ENCODE peak calls at places on chromosomes 4 and X, in nine cellular contexts. N is effector memory CD4-positive, alpha-beta T cell; U is Caki2; D is NCI-H1105; J is head of caudate nucleus; M is myocyte; O is cardiac muscle cell; A is activated CD4-positive, CD25-positive, alpha-beta regulatory T cell; H is ascending aorta. C is an unnamed sample.

GRCh38 chr4:75985116-75985515 is 5.6 kb downstream of the SDAD1 start:
- DNase-seq in J (no peak), M (peak; percentile 59), H (no peak), O (peak; percentile 47), A (no peak), D (no peak), U (no peak), N (no peak), C (peak; percentile 68)

GRCh38 chrX:70402721-70403120 is 20.4 kb upstream of the GDPD2 start:
- DNase-seq in U (no peak), D (no peak), O (no peak), M (no peak), J (no peak), A (no peak), H (no peak), N (no peak), C (no peak)

GRCh38 chr4:147313114-147313513 is 167.8 kb upstream of the EDNRA start:
- DNase-seq in J (no peak), A (no peak), U (no peak), N (no peak), D (no peak), H (no peak), M (no peak), O (no peak), C (no peak)

GRCh38 chrX:11968470-11968869 is 169.8 kb upstream of the FRMPD4 start:
- DNase-seq in D (no peak), N (no peak), A (no peak), O (peak; percentile 20), H (no peak), J (no peak), U (peak; percentile 59), M (no peak), C (no peak)

GRCh38 chr4:100379583-100380105 is 138.2 kb downstream of the EMCN start:
- DNase-seq in A (no peak), D (no peak), J (no peak), H (no peak), M (no peak), O (no peak), U (no peak), N (no peak), C (no peak)

GRCh38 chr4:6327220-6327917 is 57.7 kb downstream of the WFS1 start:
- DNase-seq in H (no peak), M (peak; percentile 72), A (peak; percentile 75), U (peak; percentile 52), D (peak; percentile 36), N (peak; percentile 50), O (peak; percentile 79), J (peak; percentile 86), C (peak; percentile 93)

GRCh38 chrX:2828404-2829065 is at the start of gene GYG2:
- DNase-seq in U (peak; percentile 28), J (no peak), O (peak; percentile 59), A (no peak), H (no peak), D (no peak), M (no peak), N (no peak), C (no peak)

GRCh38 chr4:75344915-75345314 is 169.3 kb downstream of the RCHY1 start:
- DNase-seq in U (no peak), D (no peak), J (no peak), N (no peak), H (no peak), O (peak; percentile 76), A (no peak), M (peak; percentile 42), C (no peak)

GRCh38 chr4:39339968-39340367 is 26.2 kb downstream of the RFC1 start:
- DNase-seq in A (no peak), N (no peak), D (no peak), M (no peak), O (no peak), U (no peak), J (no peak), H (no peak), C (no peak)

GRCh38 chrX:53133400-53133799 is 39.5 kb downstream of the KANTR start:
- DNase-seq in J (no peak), A (no peak), O (no peak), N (no peak), H (no peak), M (no peak), D (no peak), U (no peak), C (no peak)

GRCh38 chr4:106380179-106380578 is 11.6 kb upstream of the GIMD1 start:
- DNase-seq in U (no peak), O (no peak), N (no peak), A (no peak), H (no peak), M (no peak), D (no peak), J (no peak), C (no peak)

GRCh38 chr4:183107891-183108459 is 8.9 kb downstream of the WWC2 start:
- DNase-seq in D (no peak), A (no peak), N (no peak), M (no peak), J (no peak), O (no peak), H (no peak), U (no peak), C (no peak)

GRCh38 chrX:72475952-72476668 is 96.5 kb downstream of the HDAC8 start:
- DNase-seq in H (no peak), N (no peak), D (no peak), J (no peak), O (no peak), M (peak; percentile 15), A (no peak), U (no peak), C (no peak)

C was measured in esophagus muscularis mucosa.